ENCODE peak calls at places on chromosomes 6 and 20, in eight cellular contexts. J is uterus; L is brain microvascular endothelial cell; T is CD8-positive, alpha-beta T cell; I is colonic mucosa; W is heart left ventricle; N is spleen; Z is adrenal gland. A is an unnamed sample.
A peak's percentile ranks its signal among the peaks of the same experiment; 100 is the strongest.

GRCh38 chr6:27126815-27127537 is 120.5 kb upstream of the PRSS16 start:
- DNase-seq in J (peak; percentile 87), Z (peak; percentile 95), W (peak; percentile 95), I (peak; percentile 95), N (peak; percentile 94), L (peak; percentile 93), T (peak; percentile 86), A (peak; percentile 61)

GRCh38 chr6:5771759-5772158 is 235.0 kb downstream of the NRN1 start:
- DNase-seq in Z (no peak), W (no peak), T (no peak), I (no peak), N (no peak), J (no peak), L (no peak), A (no peak)

GRCh38 chr6:160461641-160462040 is 113.5 kb downstream of the SLC22A3 start:
- DNase-seq in Z (no peak), L (peak; percentile 24), J (no peak), T (no peak), N (no peak), I (no peak), W (no peak), A (no peak)

GRCh38 chr6:1509241-1509640 is 100.5 kb upstream of the FOXC1 start:
- DNase-seq in T (no peak), Z (no peak), I (no peak), W (no peak), J (no peak), L (no peak), N (no peak), A (no peak)

GRCh38 chr6:40439401-40439800 is 147.8 kb downstream of the LRFN2 start:
- DNase-seq in Z (no peak), N (no peak), L (no peak), I (no peak), J (no peak), T (no peak), W (no peak), A (no peak)

GRCh38 chr20:25205277-25206062 is 10.0 kb downstream of the ENTPD6 start:
- DNase-seq in W (no peak), I (no peak), Z (peak; percentile 47), T (peak; percentile 38), L (no peak), N (peak; percentile 72), J (no peak), A (no peak)

GRCh38 chr6:4380881-4381281 is 245.5 kb upstream of the ECI2 start:
- DNase-seq in T (no peak), L (no peak), I (no peak), N (no peak), J (no peak), W (no peak), Z (peak; percentile 54), A (no peak)

GRCh38 chr6:8193541-8193940 is 91.2 kb upstream of the EEF1E1 start:
- DNase-seq in Z (no peak), N (no peak), I (no peak), J (no peak), W (no peak), L (no peak), T (no peak), A (peak; percentile 26)

GRCh38 chr20:50449789-50450492 is 60.2 kb upstream of the PTPN1 start:
- DNase-seq in L (no peak), Z (no peak), T (no peak), W (no peak), N (no peak), J (no peak), I (no peak), A (no peak)

GRCh38 chr6:57262491-57262890 is 40.4 kb upstream of the RAB23 start:
- DNase-seq in L (no peak), T (no peak), I (peak; percentile 52), N (no peak), Z (peak; percentile 62), W (peak; percentile 75), J (peak; percentile 82), A (no peak)

GRCh38 chr6:24667378-24667803 is 514 bp downstream of the ACOT13 start:
- DNase-seq in W (no peak), J (no peak), L (peak; percentile 31), Z (no peak), T (no peak), N (no peak), I (peak; percentile 76), A (no peak)

GRCh38 chr20:41058007-41058673 is 29.5 kb downstream of the TOP1 start:
- DNase-seq in T (no peak), Z (no peak), J (no peak), I (no peak), L (peak; percentile 86), W (no peak), N (no peak), A (peak; percentile 65)

GRCh38 chr6:4435981-4436445 is 300.6 kb upstream of the ECI2 start:
- DNase-seq in Z (no peak), I (no peak), W (no peak), J (no peak), T (no peak), L (no peak), N (no peak), A (no peak)

GRCh38 chr6:118537579-118537978 is 10.5 kb upstream of the PLN start:
- DNase-seq in W (no peak), N (no peak), T (no peak), Z (no peak), I (no peak), L (no peak), J (no peak), A (no peak)

GRCh38 chr6:150256618-150257272 is 112.1 kb upstream of the IYD start:
- DNase-seq in Z (no peak), I (no peak), W (no peak), T (no peak), L (no peak), J (no peak), N (no peak), A (peak; percentile 60)

GRCh38 chr20:56995635-56996075 is 270.8 kb downstream of the BMP7 start:
- DNase-seq in L (no peak), Z (no peak), N (no peak), J (no peak), T (no peak), W (no peak), I (no peak), A (no peak)

GRCh38 chr6:35600659-35601125 is 88.0 kb upstream of the TULP1 start:
- DNase-seq in J (no peak), I (no peak), L (no peak), T (no peak), Z (no peak), W (no peak), N (no peak), A (no peak)

GRCh38 chr6:38579010-38579628 is 60.6 kb downstream of the BTBD9 start:
- DNase-seq in N (no peak), L (no peak), W (no peak), Z (no peak), J (no peak), T (no peak), I (no peak), A (no peak)

GRCh38 chr6:161446296-161446925 is 172.6 kb upstream of the AGPAT4 start:
- DNase-seq in J (no peak), W (no peak), I (no peak), L (no peak), N (no peak), Z (no peak), T (no peak), A (no peak)

GRCh38 chr6:98716341-98716740 is 118.0 kb upstream of the POU3F2 start:
- DNase-seq in L (no peak), W (no peak), T (no peak), N (no peak), J (no peak), I (no peak), Z (no peak), A (no peak)

GRCh38 chr6:30885999-30886896 is 1.9 kb downstream of the DDR1 start:
- DNase-seq in W (peak; percentile 66), N (peak; percentile 54), I (peak; percentile 74), T (peak; percentile 59), L (peak; percentile 66), J (peak; percentile 66), Z (peak; percentile 95), A (no peak)
- TF ChIP-seq CTCF in W (no peak), N (no peak), I (no peak), T (no peak), L (no peak), J (no peak), Z (no peak), A (no peak)

DNA sequence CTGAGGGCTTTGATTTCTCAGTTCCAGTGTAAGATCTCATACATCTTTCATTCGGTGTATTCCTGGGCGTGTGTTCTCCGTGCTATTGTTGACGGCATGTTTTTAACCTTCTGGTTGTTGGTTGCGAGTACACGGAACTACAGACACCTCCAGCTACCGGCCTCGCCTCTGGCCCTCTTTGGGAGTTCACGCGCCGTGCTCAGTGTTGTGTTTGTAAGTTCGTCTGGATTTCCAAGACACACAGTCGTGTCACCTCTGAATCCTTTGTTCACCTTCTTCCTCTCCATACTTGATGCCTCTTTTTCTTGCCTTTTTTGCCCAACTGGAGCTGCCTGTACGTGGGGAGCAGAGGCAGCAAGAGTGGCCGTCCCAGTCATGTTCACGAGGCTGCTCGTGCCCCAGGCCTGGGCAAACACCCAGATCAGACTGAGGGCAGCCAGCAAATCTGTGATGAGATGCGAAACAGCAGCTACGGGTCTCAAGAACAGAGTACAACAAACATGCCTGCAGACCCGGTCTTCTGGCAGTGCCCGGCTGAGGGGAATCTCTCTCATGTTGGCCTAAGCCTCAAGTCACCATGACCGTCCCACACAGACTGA is 92.7 kb downstream of the TAF4 start:
- DNase-seq in T (no peak), Z (no peak), W (no peak), L (no peak), N (peak; percentile 57), I (no peak), J (no peak), A (no peak)
- H3K36me3 ChIP-seq in T (peaks cover 18% of the 10 kb centered on the region), Z (peaks cover 6% of the 10 kb centered on the region), W (peaks cover 39% of the 10 kb centered on the region), L (peaks cover 6% of the 10 kb centered on the region), N (peaks cover 48% of the 10 kb centered on the region), I (peaks cover 8% of the 10 kb centered on the region), J (no peaks in the 10 kb centered on the region), A (no peaks in the 10 kb centered on the region)

DNA sequence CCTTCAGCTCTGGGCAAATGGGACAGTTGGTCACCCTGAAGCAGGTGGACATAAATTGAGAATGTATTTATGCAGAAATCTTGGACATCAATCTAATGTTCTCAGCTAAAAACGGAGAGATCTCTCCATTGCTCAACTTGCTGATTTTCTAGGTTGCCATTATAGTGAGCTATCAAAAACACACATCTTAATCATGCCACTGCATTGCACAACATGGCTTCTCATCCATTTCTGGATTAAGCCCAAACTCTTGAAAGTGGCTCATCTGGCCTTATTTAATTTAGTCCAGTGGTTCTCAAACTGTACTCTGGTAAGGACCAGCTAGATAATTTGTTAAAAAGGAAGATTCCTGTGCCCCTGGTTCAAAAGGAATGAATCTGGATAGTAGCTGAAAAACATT is 324.9 kb upstream of the CITED2 start:
- DNase-seq in T (no peak), N (no peak), I (no peak), Z (peak; percentile 60), W (no peak), J (no peak), L (no peak), A (no peak)
- H3K4me3 ChIP-seq in T (no peak overlapping the region), N (no peak overlapping the region), I (no peak overlapping the region), Z (no peak overlapping the region), W (no peak overlapping the region), J (no peak overlapping the region), L (no peak overlapping the region), A (no peak overlapping the region)

DNA sequence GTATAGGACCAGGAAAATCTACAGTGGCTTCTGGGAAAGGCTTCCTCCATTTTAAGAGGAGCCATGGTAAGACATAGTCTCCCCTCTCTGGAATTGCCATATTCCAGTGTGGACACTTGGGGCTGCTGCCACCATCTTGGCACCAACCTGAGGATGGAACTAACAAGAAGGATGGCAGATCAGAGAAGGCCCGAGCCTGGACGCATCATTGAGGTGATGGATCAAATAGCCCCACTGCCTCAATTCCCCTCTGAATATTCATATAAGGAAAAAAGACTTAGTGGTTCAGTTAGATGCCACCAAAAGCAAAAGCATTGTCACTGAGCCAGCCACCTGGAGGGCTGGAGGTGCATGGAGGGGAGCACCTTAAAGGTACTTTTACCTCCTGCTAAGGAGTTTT is 25.9 kb downstream of the PLAGL2 start:
- DNase-seq in Z (peak; percentile 33), J (no peak), L (no peak), N (no peak), T (no peak), W (no peak), I (no peak), A (no peak)
- TF ChIP-seq CTCF in Z (no peak), J (no peak), L (no peak), N (no peak), T (no peak), W (no peak), I (no peak), A (no peak)